ENCODE peak calls at places on chromosome 12, in eight cellular contexts. W, O, S, K, E, U, A and N are unnamed samples.

GRCh38 chr12:113418213-113418879 is 3.8 kb upstream of the SDSL start:
- DNase-seq in W (peak; percentile 73), O (no peak), S (no peak), K (no peak), E (no peak), U (peak; percentile 19), A (peak; percentile 30), N (no peak)

GRCh38 chr12:104376650-104377506 is 73.3 kb downstream of the EID3 start:
- DNase-seq in W (no peak), O (no peak), S (no peak), K (no peak), E (no peak), U (no peak), A (no peak), N (no peak)

GRCh38 chr12:57176846-57177245 is 29.4 kb upstream of the LRP1-AS start:
- DNase-seq in W (no peak), O (no peak), S (no peak), K (no peak), E (no peak), U (no peak), A (no peak), N (no peak)

GRCh38 chr12:34397591-34398365 is 375.5 kb downstream of the ALG10 start:
- DNase-seq in W (peak; percentile 51), O (no peak), S (no peak), K (peak; percentile 17), E (peak; percentile 1), U (peak; percentile 1), A (peak; percentile 4), N (peak; percentile 9)

GRCh38 chr12:77324763-77325468 is 259.5 kb upstream of the E2F7 start:
- DNase-seq in W (peak; percentile 80), O (no peak), S (peak; percentile 67), K (peak; percentile 79), E (peak; percentile 21), U (peak; percentile 38), A (peak; percentile 74), N (peak; percentile 80)

GRCh38 chr12:25801621-25802243 is 156.8 kb upstream of the RASSF8 start:
- DNase-seq in W (no peak), O (no peak), S (no peak), K (no peak), E (no peak), U (no peak), A (no peak), N (no peak)

GRCh38 chr12:105761075-105761474 is 377.7 kb downstream of the NUAK1 start:
- DNase-seq in W (no peak), O (no peak), S (no peak), K (no peak), E (no peak), U (no peak), A (no peak), N (no peak)

GRCh38 chr12:91991397-91992187 is 154.1 kb downstream of the BTG1 start:
- DNase-seq in W (no peak), O (peak; percentile 32), S (no peak), K (no peak), E (no peak), U (no peak), A (no peak), N (no peak)

DNA sequence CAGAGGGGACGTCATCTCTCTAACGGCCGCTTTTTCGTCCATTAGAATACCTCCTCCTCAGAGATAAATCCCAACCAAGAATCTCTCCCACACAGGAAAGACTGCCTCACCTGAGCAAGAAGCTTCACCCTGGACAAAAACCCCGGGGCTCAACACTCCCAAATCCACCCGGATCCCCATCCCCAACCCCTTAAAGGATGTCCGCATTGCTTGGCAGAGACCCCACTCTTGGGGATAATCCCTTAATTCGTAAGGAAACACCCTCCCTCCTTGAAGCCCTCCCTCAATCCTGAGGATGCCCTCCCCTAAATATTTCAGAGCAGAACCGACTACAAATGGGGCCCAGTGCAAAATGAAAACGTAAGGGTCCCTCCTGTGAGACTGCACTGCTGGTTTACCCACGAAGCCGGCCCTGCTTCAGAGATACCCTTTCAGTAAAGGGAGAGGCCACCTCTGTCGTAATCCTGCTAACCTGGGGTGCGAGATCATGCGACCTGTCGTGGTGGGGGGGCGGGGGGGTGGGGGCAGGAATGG is 657 bp upstream of the DYNLL1 start:
- DNase-seq in W (no peak), O (no peak), S (peak; percentile 18), K (no peak), E (no peak), U (no peak), A (no peak), N (no peak)
- H3K27ac ChIP-seq in W (peak overlapping the region; percentile 93), O (peak overlapping the region; percentile 58), S (peak overlapping the region; percentile 98), K (peak overlapping the region; percentile 91), E (peak overlapping the region; percentile 54), U (peak overlapping the region; percentile 93), A (peak overlapping the region; percentile 94), N (no peak overlapping the region)

DNA sequence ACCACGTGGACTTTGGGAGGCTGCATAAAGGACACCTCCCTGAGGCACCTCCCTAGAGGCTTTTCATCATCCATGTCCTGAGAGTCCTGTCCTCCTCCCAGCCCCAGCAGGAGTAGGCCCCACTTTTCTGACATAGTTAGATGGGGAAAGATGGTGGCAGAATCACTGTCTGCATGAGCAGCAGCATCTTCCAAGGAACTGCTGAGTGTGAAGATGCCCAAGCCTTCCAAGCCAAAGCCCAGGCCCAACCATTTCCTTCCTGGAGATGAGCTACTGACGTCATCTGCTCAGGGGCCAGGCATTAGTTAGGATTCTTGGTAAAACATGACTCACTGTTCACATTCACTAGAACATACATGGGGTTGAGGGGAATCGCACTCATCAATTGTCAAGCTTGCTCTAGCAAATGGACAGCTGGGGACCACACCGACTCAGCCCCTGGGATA is 37.3 kb downstream of the VDR start:
- DNase-seq in W (no peak), O (no peak), S (no peak), K (no peak), E (peak; percentile 56), U (no peak), A (no peak), N (no peak)
- TF ChIP-seq EP300 in W (no peak), O (no peak), S (no peak), K (no peak), E (no peak), U (no peak), A (no peak), N (no peak)

GRCh38 chr12:116710367-116710766 is 27.5 kb downstream of the SPRING1 start:
- DNase-seq in W (no peak), O (no peak), S (no peak), K (no peak), E (no peak), U (no peak), A (no peak), N (no peak)

GRCh38 chr12:116717466-116718457 is 20.1 kb downstream of the SPRING1 start:
- DNase-seq in W (peak; percentile 93), O (no peak), S (no peak), K (no peak), E (no peak), U (peak; percentile 62), A (peak; percentile 36), N (peak; percentile 52)

GRCh38 chr12:116712458-116713303 is 25.2 kb downstream of the SPRING1 start:
- DNase-seq in W (no peak), O (no peak), S (no peak), K (no peak), E (no peak), U (no peak), A (no peak), N (no peak)

GRCh38 chr12:116714175-116714574 is 23.7 kb downstream of the SPRING1 start:
- DNase-seq in W (no peak), O (no peak), S (no peak), K (no peak), E (no peak), U (no peak), A (no peak), N (no peak)

GRCh38 chr12:116713529-116713928 is 24.3 kb downstream of the SPRING1 start:
- DNase-seq in W (no peak), O (no peak), S (no peak), K (no peak), E (no peak), U (no peak), A (no peak), N (no peak)
- TF ChIP-seq CTCF in W (no peak), O (no peak), S (no peak), K (no peak), E (no peak), U (no peak), A (no peak), N (no peak)

GRCh38 chr12:79143803-79144202 is 279.2 kb downstream of the SYT1 start:
- DNase-seq in W (no peak), O (no peak), S (no peak), K (no peak), E (no peak), U (no peak), A (no peak), N (no peak)
- H3K27ac ChIP-seq in W (no peak overlapping the region), O (no peak overlapping the region), S (no peak overlapping the region), K (no peak overlapping the region), E (no peak overlapping the region), U (no peak overlapping the region), A (no peak overlapping the region), N (no peak overlapping the region)

DNA sequence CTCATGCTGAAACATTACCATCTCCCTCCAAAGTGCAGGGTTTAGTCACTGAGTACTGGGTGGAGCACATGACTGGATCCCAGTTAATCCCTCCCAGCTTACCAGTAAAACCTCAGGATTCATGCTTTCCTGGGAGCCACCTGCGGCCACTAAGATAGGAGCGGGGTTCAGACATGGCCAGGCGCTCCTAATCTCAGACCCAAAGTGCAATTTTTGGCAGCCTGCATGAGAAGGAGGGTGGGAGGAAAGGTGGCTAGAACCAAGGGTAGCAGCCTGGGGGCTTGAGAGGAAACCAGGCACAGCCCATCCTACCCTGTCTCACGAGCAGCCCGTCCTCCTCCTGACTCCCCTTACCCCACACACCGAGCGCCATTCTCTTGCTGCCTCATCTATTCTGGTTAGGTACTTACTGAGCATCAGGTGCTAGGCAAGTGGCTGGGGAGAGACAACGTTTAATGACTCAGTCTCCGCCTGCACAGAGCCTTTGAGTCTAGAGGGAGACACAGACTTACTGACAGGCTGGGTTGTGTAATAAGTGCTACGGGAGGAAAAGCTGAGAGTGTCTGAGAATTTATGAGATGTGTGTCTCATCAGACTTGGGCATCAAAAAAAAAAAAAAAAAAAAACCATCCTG is 9.9 kb downstream of the GPRC5A start:
- DNase-seq in W (peak; percentile 85), O (no peak), S (peak; percentile 55), K (no peak), E (no peak), U (peak; percentile 64), A (peak; percentile 61), N (peak; percentile 84)
- TF ChIP-seq EP300 in W (no peak), O (no peak), S (no peak), K (no peak), E (no peak), U (peak; percentile 27), A (no peak), N (peak; percentile 7)

GRCh38 chr12:98838282-98838681 is 193.2 kb downstream of the APAF1 start:
- DNase-seq in W (no peak), O (no peak), S (no peak), K (no peak), E (no peak), U (no peak), A (no peak), N (peak; percentile 40)
- TF ChIP-seq CTCF in W (no peak), O (no peak), S (no peak), K (no peak), E (peak; percentile 35), U (no peak), A (no peak), N (no peak)